ENCODE peak calls at places on chromosomes 6 and 20, in ten cellular contexts. X is T-helper 9 cell; M is fibroblast of lung; U is ELR; B is AG20443; T is chondrocyte; C is activated gamma-delta T cell treated with Interleukin-2 at 50 U/mL for 16 hours; G is hippocampal formation; V is activated CD4-positive, alpha-beta T cell treated with anti-CD3 and anti-CD28 coated beads, Interleukin-2, amount 10 ng/mL, durations not matched to agents 7 days and 5 days; S is Peyer's patch. Z is an unnamed sample.
A peak's percentile ranks its signal among the peaks of the same experiment; 100 is the strongest.

GRCh38 chr6:85684125-85684808 is 41.6 kb upstream of the SYNCRIP start:
- DNase-seq in S (no peak), X (no peak), M (no peak), C (no peak), G (no peak), T (no peak), U (peak; percentile 47), V (no peak), B (no peak), Z (no peak)

GRCh38 chr6:107695061-107695715 is 128.9 kb downstream of the SCML4 start:
- DNase-seq in S (no peak), M (no peak), G (no peak), V (no peak), U (no peak), X (no peak), B (no peak), T (no peak), C (no peak), Z (no peak)

GRCh38 chr20:53677447-53678314 is 84.0 kb upstream of the ZNF217 start:
- DNase-seq in S (peak; percentile 80), T (no peak), C (no peak), X (no peak), B (no peak), V (peak; percentile 56), U (no peak), M (peak; percentile 56), G (peak; percentile 39), Z (no peak)

GRCh38 chr6:111253999-111254778 is 166.9 kb downstream of the SLC16A10 start:
- DNase-seq in M (no peak), G (no peak), T (no peak), X (no peak), B (no peak), V (no peak), C (no peak), S (no peak), U (no peak), Z (no peak)

GRCh38 chr6:47897233-47897632 is 115.4 kb downstream of the OPN5 start:
- DNase-seq in V (no peak), X (no peak), B (no peak), M (peak; percentile 51), C (no peak), S (no peak), U (peak; percentile 28), G (no peak), T (no peak), Z (no peak)

GRCh38 chr6:158220786-158221442 is 52.8 kb downstream of the GTF2H5 start:
- DNase-seq in X (peak; percentile 64), S (peak; percentile 91), C (peak; percentile 69), M (peak; percentile 68), V (peak; percentile 76), G (peak; percentile 72), T (no peak), U (peak; percentile 81), B (peak; percentile 84), Z (peak; percentile 83)

GRCh38 chr6:137389150-137389664 is 105.0 kb downstream of the OLIG3 start:
- DNase-seq in T (no peak), U (peak; percentile 16), G (no peak), V (peak; percentile 76), X (peak; percentile 47), S (peak; percentile 79), C (peak; percentile 77), B (no peak), M (no peak), Z (peak; percentile 82)

GRCh38 chr6:108518714-108519576 is 41.8 kb upstream of the FOXO3 start:
- DNase-seq in C (no peak), B (peak; percentile 52), U (peak; percentile 55), M (peak; percentile 12), V (peak; percentile 20), G (no peak), X (no peak), S (no peak), T (no peak), Z (no peak)

GRCh38 chr6:8005136-8005535 is 59.1 kb downstream of the BLOC1S5 start:
- DNase-seq in G (no peak), S (no peak), V (no peak), X (no peak), U (no peak), B (no peak), M (peak; percentile 50), C (no peak), T (no peak), Z (no peak)

GRCh38 chr6:43386492-43386891 is 17.0 kb upstream of the ZNF318 start:
- DNase-seq in M (peak; percentile 5), C (no peak), T (no peak), S (no peak), V (no peak), X (no peak), G (no peak), U (no peak), B (no peak), Z (no peak)

GRCh38 chr6:142827356-142827755 is 117.6 kb downstream of the HIVEP2 start:
- DNase-seq in M (no peak), U (no peak), G (no peak), T (no peak), X (no peak), S (peak; percentile 82), B (no peak), V (no peak), C (no peak), Z (no peak)

GRCh38 chr6:42349753-42350573 is 101.8 kb downstream of the TRERF1 start:
- DNase-seq in C (no peak), V (no peak), S (peak; percentile 18), X (no peak), U (peak; percentile 82), G (no peak), B (peak; percentile 74), M (no peak), T (no peak), Z (no peak)

GRCh38 chr20:34546751-34547181 is 11.8 kb upstream of the MAP1LC3A start:
- DNase-seq in B (no peak), T (peak; percentile 78), V (no peak), G (no peak), U (no peak), X (no peak), S (peak; percentile 79), C (no peak), M (no peak), Z (no peak)

GRCh38 chr6:107488875-107489635 is 862 bp upstream of the SOBP start:
- DNase-seq in C (no peak), B (peak; percentile 54), S (no peak), U (peak; percentile 52), V (no peak), M (no peak), X (peak; percentile 7), G (peak; percentile 45), T (no peak), Z (peak; percentile 45)

GRCh38 chr6:13005994-13006393 is 289.4 kb downstream of the PHACTR1 start:
- DNase-seq in U (no peak), S (no peak), B (no peak), T (no peak), C (no peak), G (no peak), V (no peak), M (no peak), X (no peak), Z (no peak)

GRCh38 chr6:154392561-154392960 is 36.0 kb upstream of the IPCEF1 start:
- DNase-seq in T (no peak), C (no peak), U (no peak), V (no peak), B (no peak), G (no peak), M (no peak), S (no peak), X (no peak), Z (no peak)

Z was measured in activated CD8-positive, alpha-beta memory T cell treated with anti-CD3 and anti-CD28 coated beads, Interleukin-2, amount 10 ng/mL, durations not matched to agents 7 days and 5 days.